ENCODE peak calls at places on chromosomes 2 and 18, in ten cellular contexts. R is thyroid gland, Q is HCT116, S is stomach, T is lower leg skin, B is body of pancreas, A is adrenal gland, V is tibial nerve, W is H54, I is A549. F is an unnamed sample.

GRCh38 chr2:222039821-222040220 is 259.0 kb downstream of the PAX3 start:
- DNase-seq in T (no peak), A (no peak), S (peak), B (peak), I (no peak), R (no peak), W (no peak), V (no peak), Q (no peak), F (no peak)

GRCh38 chr2:146374505-146374904 is 1470.3 kb upstream of the ACVR2A start:
- DNase-seq in B (no peak), T (no peak), R (no peak), V (no peak), A (no peak), I (no peak), W (no peak), Q (no peak), S (no peak), F (no peak)

GRCh38 chr2:189483571-189484415 is 42.5 kb downstream of the WDR75 start:
- DNase-seq in T (no peak), Q (no peak), I (no peak), B (no peak), V (no peak), W (no peak), A (no peak), S (no peak), R (no peak), F (no peak)

GRCh38 chr18:63613420-63613819 is 26.3 kb downstream of the SERPINB13 start:
- DNase-seq in S (no peak), I (no peak), V (no peak), T (no peak), A (no peak), W (no peak), Q (no peak), B (no peak), R (no peak), F (no peak)

GRCh38 chr2:238107525-238108422 is 7.6 kb downstream of the ESPNL start:
- DNase-seq in V (no peak), I (no peak), W (no peak), T (no peak), S (no peak), A (no peak), R (no peak), B (no peak), Q (no peak), F (no peak)

GRCh38 chr2:85728883-85729824 is 24.6 kb upstream of the ATOH8 start:
- DNase-seq in W (peak), T (peak), Q (peak), A (peak), S (peak), R (peak), I (peak), B (peak), V (peak), F (peak)

GRCh38 chr2:9033385-9034175 is 30.1 kb upstream of the MBOAT2 start:
- DNase-seq in V (no peak), B (no peak), Q (no peak), S (no peak), R (no peak), T (no peak), A (no peak), W (no peak), I (no peak), F (no peak)

GRCh38 chr2:85760371-85760770 is 6.6 kb downstream of the ATOH8 start:
- DNase-seq in V (no peak), W (no peak), A (no peak), Q (no peak), R (no peak), I (no peak), T (no peak), B (no peak), S (no peak), F (no peak)

GRCh38 chr2:108625828-108626195 is 91.5 kb downstream of the LIMS1 start:
- DNase-seq in T (no peak), R (no peak), W (no peak), Q (no peak), I (no peak), A (no peak), B (no peak), V (no peak), S (no peak), F (no peak)

GRCh38 chr2:72891091-72891818 is 4.0 kb downstream of the SPR start:
- DNase-seq in B (no peak), I (no peak), W (no peak), A (no peak), V (no peak), T (no peak), S (no peak), R (no peak), Q (no peak), F (no peak)

GRCh38 chr2:76169289-76169688 is 458.6 kb upstream of the GCFC2 start:
- DNase-seq in W (no peak), A (no peak), R (no peak), Q (no peak), S (no peak), B (no peak), V (no peak), T (no peak), I (no peak), F (no peak)

GRCh38 chr2:190978389-190979053 is 35.5 kb downstream of the STAT1 start:
- DNase-seq in Q (no peak), A (no peak), T (no peak), I (no peak), V (no peak), B (no peak), R (no peak), W (no peak), S (no peak), F (no peak)

GRCh38 chr2:119383410-119384140 is 16.8 kb downstream of the DBI start:
- DNase-seq in S (peak), I (no peak), Q (no peak), V (no peak), B (peak), A (no peak), W (no peak), T (peak), R (peak), F (peak)

GRCh38 chr2:64400733-64401500 is 53.0 kb upstream of the LGALSL start:
- DNase-seq in B (no peak), A (peak), Q (no peak), S (no peak), I (no peak), W (no peak), R (peak), T (no peak), V (no peak), F (no peak)

GRCh38 chr2:13005761-13006336 is 289.1 kb downstream of the TRIB2 start:
- DNase-seq in I (no peak), Q (no peak), S (no peak), A (no peak), B (no peak), W (no peak), T (no peak), V (no peak), R (no peak), F (no peak)

GRCh38 chr2:35454966-35455638 is 900.5 kb upstream of the CRIM1 start:
- DNase-seq in A (no peak), Q (peak), T (no peak), V (no peak), S (no peak), B (no peak), I (peak), W (peak), R (no peak), F (no peak)

GRCh38 chr18:12851709-12852108 is 32.3 kb downstream of the PTPN2 start:
- DNase-seq in V (no peak), Q (no peak), A (no peak), B (no peak), T (no peak), I (no peak), W (no peak), R (no peak), S (no peak), F (no peak)

GRCh38 chr2:25341031-25341727 is 546 bp downstream of the DNMT3A start:
- DNase-seq in T (no peak), B (peak), V (no peak), I (no peak), Q (no peak), A (no peak), W (peak), R (peak), S (peak), F (no peak)

GRCh38 chr2:28231110-28231621 is 161.5 kb upstream of the FOSL2 start:
- DNase-seq in Q (no peak), A (peak), S (peak), I (no peak), V (no peak), R (no peak), T (no peak), B (peak), W (no peak), F (no peak)

GRCh38 chr2:36031476-36031875 is 324.1 kb upstream of the CRIM1 start:
- DNase-seq in S (no peak), Q (no peak), T (no peak), I (no peak), A (no peak), W (no peak), R (no peak), B (no peak), V (no peak), F (no peak)

GRCh38 chr2:8623576-8623957 is 58.3 kb upstream of the ID2 start:
- DNase-seq in W (no peak), A (no peak), S (no peak), V (no peak), B (no peak), T (no peak), I (no peak), R (no peak), Q (no peak), F (no peak)

GRCh38 chr18:27709344-27709743 is 467.6 kb downstream of the CDH2 start:
- DNase-seq in W (no peak), I (no peak), T (no peak), Q (no peak), V (no peak), B (no peak), S (no peak), A (no peak), R (no peak), F (no peak)

GRCh38 chr18:55321268-55322175 is 266.5 kb downstream of the TCF4 start:
- DNase-seq in S (peak), W (no peak), R (peak), T (peak), Q (no peak), A (peak), B (peak), I (peak), V (peak), F (peak)

GRCh38 chr2:157336137-157336721 is 10.6 kb upstream of the ERMN start:
- DNase-seq in B (peak), I (no peak), V (no peak), R (peak), W (peak), Q (peak), T (no peak), A (peak), S (peak), F (peak)

GRCh38 chr2:190382851-190383250 is 25.3 kb upstream of the MFSD6 start:
- DNase-seq in R (peak), A (peak), T (no peak), S (no peak), V (no peak), W (no peak), Q (peak), I (peak), B (no peak), F (peak)

GRCh38 chr2:102000012-102000411 is 8.3 kb downstream of the IL1R2 start:
- DNase-seq in Q (no peak), A (no peak), B (no peak), R (no peak), T (no peak), I (no peak), V (no peak), S (no peak), W (no peak), F (no peak)

GRCh38 chr2:101998556-101999121 is 6.9 kb downstream of the IL1R2 start:
- DNase-seq in B (no peak), I (peak), R (no peak), W (no peak), V (no peak), T (no peak), A (no peak), S (no peak), Q (no peak), F (no peak)

GRCh38 chr2:102001767-102002142 is 10.0 kb downstream of the IL1R2 start:
- DNase-seq in W (no peak), B (no peak), Q (no peak), A (no peak), I (no peak), T (no peak), V (no peak), R (no peak), S (no peak), F (no peak)

GRCh38 chr2:102000813-102001766 is 9.3 kb downstream of the IL1R2 start:
- DNase-seq in A (no peak), R (no peak), V (no peak), S (no peak), Q (no peak), I (no peak), B (no peak), T (no peak), W (no peak), F (no peak)

GRCh38 chr2:101999122-101999789 is 7.5 kb downstream of the IL1R2 start:
- DNase-seq in I (peak), W (no peak), Q (no peak), T (no peak), B (peak), S (peak), A (no peak), V (no peak), R (no peak), F (no peak)
- TF ChIP-seq POLR2A in I (no peak), W (no peak), Q (no peak), T (no peak), B (peak), S (no peak), A (no peak), V (no peak), R (no peak), F (no peak)

GRCh38 chr2:224861266-224861665 is 145.1 kb upstream of the CCDC195 start:
- DNase-seq in V (no peak), B (no peak), R (no peak), A (no peak), W (no peak), I (no peak), S (no peak), T (no peak), Q (no peak), F (no peak)
- TF ChIP-seq POLR2A in V (no peak), B (no peak), R (no peak), A (no peak), W (no peak), I (no peak), S (no peak), T (no peak), Q (no peak), F (no peak)

DNA sequence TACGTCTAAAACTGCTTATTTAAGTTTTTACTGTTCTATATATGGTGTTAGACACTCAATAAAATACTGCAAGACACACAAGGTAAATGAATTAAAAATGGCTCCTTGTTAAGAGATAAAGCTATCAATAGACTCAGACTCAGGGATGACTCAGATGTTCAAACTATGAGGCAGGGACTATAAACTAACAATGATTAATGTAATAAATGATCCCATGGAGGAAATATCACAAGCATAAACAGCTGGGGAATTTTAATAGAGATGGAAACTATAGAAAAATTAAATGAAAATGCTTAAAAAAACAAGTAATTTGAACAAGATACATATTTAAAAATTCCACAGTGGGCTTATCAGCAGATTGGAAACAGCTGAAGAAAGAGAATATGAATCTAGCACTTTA is 650.8 kb downstream of the DCDC2C start:
- DNase-seq in V (no peak), A (no peak), R (no peak), T (no peak), Q (no peak), B (no peak), I (no peak), S (no peak), W (no peak), F (no peak)
- TF ChIP-seq POLR2A in V (no peak), A (no peak), R (no peak), T (no peak), Q (no peak), B (no peak), I (no peak), S (no peak), W (no peak), F (no peak)

GRCh38 chr2:195532255-195532627 is 124.8 kb upstream of the SLC39A10 start:
- DNase-seq in V (no peak), W (no peak), Q (no peak), T (no peak), R (no peak), A (no peak), B (no peak), I (no peak), S (no peak), F (no peak)

GRCh38 chr2:195535911-195536522 is 121.0 kb upstream of the SLC39A10 start:
- DNase-seq in R (peak), W (no peak), I (no peak), Q (no peak), B (no peak), A (no peak), S (no peak), T (peak), V (no peak), F (no peak)

GRCh38 chr2:195532628-195533271 is 124.3 kb upstream of the SLC39A10 start:
- DNase-seq in I (no peak), V (no peak), T (no peak), Q (no peak), B (no peak), S (no peak), A (no peak), W (no peak), R (peak), F (no peak)

GRCh38 chr2:195531754-195532153 is 125.3 kb upstream of the SLC39A10 start:
- DNase-seq in V (no peak), Q (no peak), W (no peak), T (no peak), I (no peak), A (no peak), S (no peak), B (no peak), R (no peak), F (no peak)

GRCh38 chr2:195533771-195534642 is 123.0 kb upstream of the SLC39A10 start:
- DNase-seq in I (peak), V (peak), B (no peak), R (peak), T (peak), A (peak), S (no peak), Q (peak), W (peak), F (no peak)
- TF ChIP-seq POLR2A in I (no peak), V (no peak), B (no peak), R (no peak), T (no peak), A (peak), S (no peak), Q (no peak), W (no peak), F (no peak)

F was measured in prostate gland.